ENCODE peak calls at places on chromosomes 2 and 18, in eight cellular contexts. One of them, this sample, is unnamed.
A peak's percentile ranks its signal among the peaks of the same experiment; 100 is the strongest.

GRCh38 chr2:114814355-114814754 is 371.9 kb downstream of the DPP10 start:
- DNase-seq in GM13976: no peak
- DNase-seq in activated naive CD8-positive, alpha-beta T cell treated with anti-CD3 and anti-CD28 coated beads, Interleukin-2, amount 50 U/mL, for 24 hours: no peak
- DNase-seq in OCI-LY7: no peak
- DNase-seq in NCI-H774: no peak
- DNase-seq in islet precursor cell: no peak
- DNase-seq in CD8-positive, alpha-beta memory T cell: no peak
- DNase-seq in NCI-H2029: no peak
- DNase-seq in this sample: no peak

GRCh38 chr18:49026501-49027378 is 76.0 kb upstream of the SMAD7 start:
- DNase-seq in NCI-H2029: no peak
- DNase-seq in islet precursor cell: peak; percentile 47
- DNase-seq in NCI-H774: no peak
- DNase-seq in OCI-LY7: no peak
- DNase-seq in activated naive CD8-positive, alpha-beta T cell treated with anti-CD3 and anti-CD28 coated beads, Interleukin-2, amount 50 U/mL, for 24 hours: no peak
- DNase-seq in GM13976: peak; percentile 10
- DNase-seq in CD8-positive, alpha-beta memory T cell: no peak
- DNase-seq in this sample: no peak

GRCh38 chr2:216148983-216149382 is 39.8 kb downstream of the XRCC5 start:
- DNase-seq in CD8-positive, alpha-beta memory T cell: no peak
- DNase-seq in activated naive CD8-positive, alpha-beta T cell treated with anti-CD3 and anti-CD28 coated beads, Interleukin-2, amount 50 U/mL, for 24 hours: no peak
- DNase-seq in OCI-LY7: no peak
- DNase-seq in GM13976: no peak
- DNase-seq in NCI-H2029: no peak
- DNase-seq in islet precursor cell: no peak
- DNase-seq in NCI-H774: no peak
- DNase-seq in this sample: no peak

GRCh38 chr2:28391564-28392296 is 928 bp upstream of the FOSL2 start:
- DNase-seq in activated naive CD8-positive, alpha-beta T cell treated with anti-CD3 and anti-CD28 coated beads, Interleukin-2, amount 50 U/mL, for 24 hours: peak; percentile 81
- DNase-seq in GM13976: peak; percentile 64
- DNase-seq in OCI-LY7: peak; percentile 68
- DNase-seq in NCI-H774: peak; percentile 81
- DNase-seq in CD8-positive, alpha-beta memory T cell: peak; percentile 63
- DNase-seq in islet precursor cell: peak; percentile 93
- DNase-seq in NCI-H2029: peak; percentile 19
- DNase-seq in this sample: peak; percentile 52

GRCh38 chr2:203858176-203858575 is 9.4 kb upstream of the CTLA4 start:
- DNase-seq in CD8-positive, alpha-beta memory T cell: no peak
- DNase-seq in NCI-H2029: no peak
- DNase-seq in islet precursor cell: no peak
- DNase-seq in OCI-LY7: no peak
- DNase-seq in activated naive CD8-positive, alpha-beta T cell treated with anti-CD3 and anti-CD28 coated beads, Interleukin-2, amount 50 U/mL, for 24 hours: no peak
- DNase-seq in GM13976: no peak
- DNase-seq in NCI-H774: no peak
- DNase-seq in this sample: no peak

GRCh38 chr2:43634604-43635306 is 2.3 kb upstream of the PLEKHH2 start:
- DNase-seq in NCI-H774: peak; percentile 89
- DNase-seq in activated naive CD8-positive, alpha-beta T cell treated with anti-CD3 and anti-CD28 coated beads, Interleukin-2, amount 50 U/mL, for 24 hours: no peak
- DNase-seq in OCI-LY7: peak; percentile 35
- DNase-seq in CD8-positive, alpha-beta memory T cell: no peak
- DNase-seq in GM13976: no peak
- DNase-seq in islet precursor cell: no peak
- DNase-seq in NCI-H2029: peak; percentile 87
- DNase-seq in this sample: no peak

GRCh38 chr2:2839393-2840096 is 508.5 kb upstream of the MYT1L start:
- DNase-seq in NCI-H2029: no peak
- DNase-seq in CD8-positive, alpha-beta memory T cell: no peak
- DNase-seq in islet precursor cell: peak; percentile 40
- DNase-seq in GM13976: no peak
- DNase-seq in NCI-H774: no peak
- DNase-seq in activated naive CD8-positive, alpha-beta T cell treated with anti-CD3 and anti-CD28 coated beads, Interleukin-2, amount 50 U/mL, for 24 hours: no peak
- DNase-seq in OCI-LY7: no peak
- DNase-seq in this sample: no peak

GRCh38 chr2:134466141-134466540 is 212.3 kb downstream of the MGAT5 start:
- DNase-seq in islet precursor cell: peak; percentile 71
- DNase-seq in NCI-H774: peak; percentile 19
- DNase-seq in NCI-H2029: peak; percentile 28
- DNase-seq in CD8-positive, alpha-beta memory T cell: peak; percentile 6
- DNase-seq in GM13976: peak; percentile 55
- DNase-seq in OCI-LY7: peak; percentile 65
- DNase-seq in activated naive CD8-positive, alpha-beta T cell treated with anti-CD3 and anti-CD28 coated beads, Interleukin-2, amount 50 U/mL, for 24 hours: peak; percentile 23
- DNase-seq in this sample: no peak

GRCh38 chr18:61964616-61965015 is 71.8 kb upstream of the RNF152 start:
- DNase-seq in islet precursor cell: no peak
- DNase-seq in GM13976: no peak
- DNase-seq in NCI-H774: no peak
- DNase-seq in CD8-positive, alpha-beta memory T cell: no peak
- DNase-seq in NCI-H2029: no peak
- DNase-seq in activated naive CD8-positive, alpha-beta T cell treated with anti-CD3 and anti-CD28 coated beads, Interleukin-2, amount 50 U/mL, for 24 hours: no peak
- DNase-seq in OCI-LY7: no peak
- DNase-seq in this sample: no peak

GRCh38 chr18:5295981-5296705 is 617 bp upstream of the ZBTB14 start:
- DNase-seq in activated naive CD8-positive, alpha-beta T cell treated with anti-CD3 and anti-CD28 coated beads, Interleukin-2, amount 50 U/mL, for 24 hours: peak; percentile 94
- DNase-seq in NCI-H774: peak; percentile 85
- DNase-seq in NCI-H2029: peak; percentile 81
- DNase-seq in GM13976: peak; percentile 94
- DNase-seq in CD8-positive, alpha-beta memory T cell: peak; percentile 95
- DNase-seq in OCI-LY7: peak; percentile 97
- DNase-seq in islet precursor cell: peak; percentile 98
- DNase-seq in this sample: peak; percentile 92

GRCh38 chr2:237532225-237532624 is 34.1 kb upstream of the PRLH start:
- DNase-seq in islet precursor cell: no peak
- DNase-seq in NCI-H2029: no peak
- DNase-seq in GM13976: no peak
- DNase-seq in activated naive CD8-positive, alpha-beta T cell treated with anti-CD3 and anti-CD28 coated beads, Interleukin-2, amount 50 U/mL, for 24 hours: no peak
- DNase-seq in OCI-LY7: no peak
- DNase-seq in NCI-H774: no peak
- DNase-seq in CD8-positive, alpha-beta memory T cell: no peak
- DNase-seq in this sample: no peak

GRCh38 chr2:26299488-26300092 is 46.4 kb upstream of the SELENOI start:
- DNase-seq in islet precursor cell: peak; percentile 77
- DNase-seq in OCI-LY7: no peak
- DNase-seq in GM13976: no peak
- DNase-seq in NCI-H774: no peak
- DNase-seq in activated naive CD8-positive, alpha-beta T cell treated with anti-CD3 and anti-CD28 coated beads, Interleukin-2, amount 50 U/mL, for 24 hours: peak; percentile 18
- DNase-seq in CD8-positive, alpha-beta memory T cell: peak; percentile 27
- DNase-seq in NCI-H2029: no peak
- DNase-seq in this sample: no peak

GRCh38 chr2:127411609-127412370 is 6.4 kb upstream of the PROC start:
- DNase-seq in islet precursor cell: no peak
- DNase-seq in OCI-LY7: no peak
- DNase-seq in activated naive CD8-positive, alpha-beta T cell treated with anti-CD3 and anti-CD28 coated beads, Interleukin-2, amount 50 U/mL, for 24 hours: no peak
- DNase-seq in NCI-H2029: peak; percentile 12
- DNase-seq in NCI-H774: peak; percentile 30
- DNase-seq in GM13976: peak; percentile 7
- DNase-seq in CD8-positive, alpha-beta memory T cell: no peak
- DNase-seq in this sample: no peak

GRCh38 chr2:109375656-109376055 is 238.1 kb downstream of the SEPTIN10 start:
- DNase-seq in OCI-LY7: no peak
- DNase-seq in activated naive CD8-positive, alpha-beta T cell treated with anti-CD3 and anti-CD28 coated beads, Interleukin-2, amount 50 U/mL, for 24 hours: no peak
- DNase-seq in islet precursor cell: peak; percentile 43
- DNase-seq in CD8-positive, alpha-beta memory T cell: no peak
- DNase-seq in NCI-H2029: no peak
- DNase-seq in GM13976: no peak
- DNase-seq in NCI-H774: no peak
- DNase-seq in this sample: no peak

GRCh38 chr2:157785200-157785599 is 90.9 kb downstream of the ACVR1 start:
- DNase-seq in NCI-H2029: peak; percentile 55
- DNase-seq in CD8-positive, alpha-beta memory T cell: no peak
- DNase-seq in OCI-LY7: no peak
- DNase-seq in activated naive CD8-positive, alpha-beta T cell treated with anti-CD3 and anti-CD28 coated beads, Interleukin-2, amount 50 U/mL, for 24 hours: no peak
- DNase-seq in GM13976: no peak
- DNase-seq in islet precursor cell: no peak
- DNase-seq in NCI-H774: no peak
- DNase-seq in this sample: no peak

This sample was measured in activated gamma-delta T cell.